ENCODE peak calls at places on chromosomes 1 and 21, in seven cellular contexts. Z is psoas muscle, D is HepG2, J is dorsolateral prefrontal cortex, P is IMR-90, H is lower lobe of right lung, W is body of pancreas. S is an unnamed sample.

GRCh38 chr1:19212167-19212566 is 2.1 kb upstream of the UBR4 start:
- DNase-seq in P (no peak), D (no peak), W (no peak), J (no peak), H (no peak), Z (no peak), S (no peak)

GRCh38 chr21:42830456-42831455 is 48.6 kb downstream of the WDR4 start:
- DNase-seq in J (no peak), H (no peak), Z (no peak), D (no peak), W (no peak), P (no peak), S (no peak)

GRCh38 chr1:109163549-109163948 is 49.6 kb downstream of the ELAPOR1 start:
- DNase-seq in Z (no peak), D (no peak), W (no peak), J (no peak), P (no peak), H (no peak), S (no peak)

GRCh38 chr1:34792868-34793727 is at the start of gene GJA4:
- DNase-seq in W (no peak), J (no peak), D (no peak), H (no peak), P (no peak), Z (no peak), S (no peak)

GRCh38 chr1:234745844-234746797 is 136.1 kb upstream of the IRF2BP2 start:
- DNase-seq in W (no peak), H (no peak), D (no peak), J (no peak), Z (no peak), P (peak), S (peak)

GRCh38 chr1:231242516-231243198 is 1.6 kb downstream of the GNPAT start:
- DNase-seq in J (no peak), D (no peak), H (no peak), W (no peak), Z (no peak), P (peak), S (peak)

GRCh38 chr1:228755800-228756199 is 20.5 kb downstream of the RHOU start:
- DNase-seq in W (no peak), Z (no peak), H (no peak), P (no peak), J (no peak), D (no peak), S (no peak)

GRCh38 chr1:237183963-237184540 is 142.1 kb downstream of the RYR2 start:
- DNase-seq in H (no peak), Z (no peak), P (no peak), D (no peak), J (no peak), W (no peak), S (no peak)

GRCh38 chr21:14836950-14837349 is 227.8 kb downstream of the NRIP1 start:
- DNase-seq in J (no peak), Z (no peak), D (no peak), H (no peak), W (no peak), P (peak), S (no peak)

GRCh38 chr1:54356680-54357147 is 49.5 kb downstream of the SSBP3 start:
- DNase-seq in J (no peak), Z (no peak), W (no peak), D (no peak), P (no peak), H (no peak), S (no peak)

GRCh38 chr1:159121526-159121925 is 45.0 kb upstream of the AIM2 start:
- DNase-seq in J (no peak), H (no peak), Z (no peak), P (no peak), D (no peak), W (no peak), S (no peak)

GRCh38 chr1:208527197-208527596 is 283.0 kb upstream of the PLXNA2 start:
- DNase-seq in Z (no peak), J (no peak), D (no peak), H (no peak), W (no peak), P (no peak), S (no peak)

GRCh38 chr1:54571326-54571725 is 23.3 kb downstream of the ACOT11 start:
- DNase-seq in H (no peak), D (no peak), Z (no peak), W (no peak), J (no peak), P (no peak), S (no peak)

GRCh38 chr1:167563579-167564246 is 10.2 kb upstream of the CREG1 start:
- DNase-seq in P (no peak), D (no peak), Z (no peak), W (no peak), H (peak), J (no peak), S (no peak)

GRCh38 chr21:44869860-44870747 is 3.4 kb downstream of the PTTG1IP start:
- DNase-seq in D (peak), J (no peak), Z (peak), P (peak), W (peak), H (no peak), S (peak)

GRCh38 chr1:107740574-107740973 is 224.4 kb downstream of the VAV3 start:
- DNase-seq in D (no peak), Z (no peak), W (no peak), P (no peak), H (no peak), J (no peak), S (no peak)

GRCh38 chr1:84632975-84633427 is 57.3 kb downstream of the SSX2IP start:
- DNase-seq in W (no peak), Z (no peak), J (no peak), H (no peak), D (no peak), P (peak), S (peak)

GRCh38 chr1:160251687-160252526 is 10.4 kb downstream of the DCAF8 start:
- DNase-seq in H (peak), J (peak), Z (peak), P (peak), D (peak), W (peak), S (peak)

GRCh38 chr1:17207966-17208418 is 3.1 kb downstream of the PADI1 start:
- DNase-seq in J (no peak), P (peak), Z (peak), D (no peak), H (no peak), W (no peak), S (peak)

GRCh38 chr1:221085712-221086111 is 206.5 kb downstream of the HLX start:
- DNase-seq in J (no peak), D (no peak), H (no peak), P (no peak), W (no peak), Z (no peak), S (no peak)

GRCh38 chr1:226547754-226548191 is 791 bp upstream of the STUM start:
- DNase-seq in W (peak), Z (peak), D (peak), P (peak), H (peak), J (peak), S (peak)

GRCh38 chr1:226549937-226550670 is 1.5 kb downstream of the STUM start:
- DNase-seq in W (peak), D (no peak), J (no peak), P (no peak), H (no peak), Z (peak), S (peak)

GRCh38 chr1:226548281-226549093 is at the start of gene STUM:
- DNase-seq in W (peak), H (no peak), Z (peak), J (no peak), D (no peak), P (peak), S (peak)

GRCh38 chr1:226550671-226551041 is 2.1 kb downstream of the STUM start:
- DNase-seq in H (no peak), D (no peak), Z (no peak), W (no peak), P (no peak), J (no peak), S (no peak)

DNA sequence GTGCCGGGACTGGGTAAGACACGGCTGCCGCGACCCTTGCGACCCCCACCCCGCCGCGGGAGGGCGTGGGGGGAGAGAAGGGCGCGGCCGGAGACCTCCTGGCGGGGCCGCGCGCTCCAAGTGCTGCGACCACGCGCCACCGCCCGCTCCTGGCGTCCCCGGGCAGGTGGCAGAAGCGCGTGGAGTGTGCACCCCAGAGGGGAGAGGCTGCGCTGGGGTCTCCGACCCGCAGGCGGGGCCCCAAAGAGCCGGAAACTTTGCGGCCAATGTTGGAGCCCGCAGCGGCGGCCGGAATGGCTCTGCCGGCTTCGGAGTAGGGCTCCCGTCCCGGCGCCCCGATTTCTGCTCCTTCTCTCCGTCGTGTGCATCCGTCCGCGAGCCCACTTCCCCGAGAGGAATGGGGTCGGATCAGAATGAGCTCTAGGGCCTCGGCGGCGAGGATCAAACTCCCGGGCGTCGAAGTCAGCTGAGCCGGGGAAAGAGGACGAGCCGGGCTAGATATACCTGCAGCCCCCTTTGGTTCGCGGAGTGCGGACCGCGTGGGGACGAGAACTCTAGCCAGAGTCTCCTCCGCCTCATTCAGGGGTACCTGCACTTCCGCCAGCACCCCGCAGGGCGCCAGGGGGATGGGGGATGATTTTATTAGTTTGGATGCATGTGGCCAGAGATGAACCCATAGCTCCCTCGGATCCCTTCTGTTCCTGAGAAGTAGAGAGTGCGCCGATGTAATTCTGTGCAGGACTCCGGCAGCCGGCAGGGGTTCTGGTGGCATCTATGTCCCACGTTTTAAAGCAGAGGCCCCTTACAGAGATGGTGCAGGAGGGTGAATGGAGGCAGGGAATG is 751 bp downstream of the STUM start:
- DNase-seq in P (no peak), W (no peak), J (no peak), Z (no peak), D (no peak), H (no peak), S (peak)
- TF ChIP-seq CTCF in P (no peak), W (no peak), J (no peak), Z (no peak), D (no peak), H (no peak), S (no peak)

GRCh38 chr1:192382758-192383157 is 66.0 kb downstream of the RGS21 start:
- DNase-seq in P (no peak), H (no peak), W (no peak), J (no peak), Z (no peak), D (peak), S (no peak)
- H3K27ac ChIP-seq in P (no peak), H (no peak), W (no peak), J (no peak), Z (no peak), D (no peak), S (no peak)

DNA sequence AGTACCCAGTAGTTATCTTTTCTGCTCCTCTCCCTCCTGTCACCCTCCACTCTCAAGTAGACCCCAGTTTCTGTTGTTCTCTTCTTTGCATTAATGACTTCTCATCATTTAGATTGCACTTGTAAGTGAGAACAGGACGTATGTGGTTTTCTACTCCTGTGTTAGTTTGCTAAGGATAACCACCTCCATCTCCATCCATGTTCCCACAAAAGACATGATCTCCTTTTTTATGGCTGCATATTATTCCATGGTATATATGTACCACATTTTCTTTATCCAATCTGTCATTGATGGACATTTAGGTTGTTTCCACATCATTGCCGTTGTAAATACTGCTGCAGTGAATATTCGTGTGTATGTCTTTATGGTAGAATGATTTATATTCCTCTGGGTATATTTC is 1346.5 kb downstream of the MRPL39 start:
- DNase-seq in Z (no peak), J (no peak), D (no peak), H (no peak), P (no peak), W (no peak), S (no peak)
- TF ChIP-seq CTCF in Z (no peak), J (no peak), D (no peak), H (no peak), P (no peak), W (no peak), S (no peak)

GRCh38 chr21:31336739-31337040 is 7.4 kb downstream of the TIAM1 start:
- DNase-seq in P (no peak), Z (no peak), J (no peak), W (no peak), H (no peak), D (no peak), S (no peak)

GRCh38 chr21:31339736-31340135 is 4.3 kb downstream of the TIAM1 start:
- DNase-seq in P (peak), D (no peak), Z (no peak), H (no peak), W (no peak), J (no peak), S (no peak)

GRCh38 chr21:31337086-31337485 is 7.0 kb downstream of the TIAM1 start:
- DNase-seq in J (no peak), H (no peak), P (no peak), W (no peak), Z (no peak), D (no peak), S (no peak)

GRCh38 chr21:31338892-31339368 is 5.1 kb downstream of the TIAM1 start:
- DNase-seq in W (no peak), Z (no peak), H (no peak), J (no peak), D (no peak), P (no peak), S (no peak)

GRCh38 chr21:31337991-31338891 is 5.8 kb downstream of the TIAM1 start:
- DNase-seq in W (no peak), P (no peak), D (no peak), Z (no peak), J (no peak), H (no peak), S (no peak)
- H3K27ac ChIP-seq in W (no peak), P (no peak), D (no peak), Z (no peak), J (peak), H (no peak), S (no peak)